ENCODE peak calls at places on chromosome 6, in seven cellular contexts. C is AG09319; E is NCI-H2107; F is Calu3; K is NCI-H1105; N is ureter; J is effector memory CD8-positive, alpha-beta T cell. R is an unnamed sample.

GRCh38 chr6:148747493-148748160 is 797 bp downstream of the UST start:
- DNase-seq in C (no peak), E (peak; percentile 22), F (peak; percentile 22), K (peak; percentile 35), N (peak; percentile 79), J (peak; percentile 64), R (peak; percentile 62)

GRCh38 chr6:41878961-41879405 is 16.2 kb downstream of the USP49 start:
- DNase-seq in C (peak; percentile 14), E (no peak), F (no peak), K (no peak), N (no peak), J (no peak), R (no peak)

GRCh38 chr6:130076512-130076911 is 58.1 kb downstream of the L3MBTL3 start:
- DNase-seq in C (no peak), E (no peak), F (no peak), K (no peak), N (no peak), J (no peak), R (no peak)

GRCh38 chr6:87875781-87876180 is 171.9 kb upstream of the SPACA1 start:
- DNase-seq in C (no peak), E (no peak), F (no peak), K (no peak), N (no peak), J (no peak), R (no peak)

GRCh38 chr6:108027594-108027993 is 46.9 kb downstream of the OSTM1 start:
- DNase-seq in C (no peak), E (no peak), F (peak; percentile 85), K (peak; percentile 8), N (peak; percentile 58), J (no peak), R (no peak)

GRCh38 chr6:7261030-7261841 is 51.8 kb downstream of the SSR1 start:
- DNase-seq in C (peak; percentile 43), E (peak; percentile 32), F (peak; percentile 83), K (peak; percentile 80), N (peak; percentile 85), J (no peak), R (no peak)

GRCh38 chr6:45832063-45832462 is 183.6 kb downstream of the CLIC5 start:
- DNase-seq in C (no peak), E (no peak), F (no peak), K (no peak), N (no peak), J (no peak), R (no peak)

GRCh38 chr6:130105996-130106704 is 87.8 kb downstream of the L3MBTL3 start:
- DNase-seq in C (no peak), E (no peak), F (no peak), K (no peak), N (no peak), J (no peak), R (no peak)

GRCh38 chr6:43096451-43097097 is 20.5 kb downstream of the PTK7 start:
- DNase-seq in C (peak; percentile 66), E (no peak), F (peak; percentile 82), K (no peak), N (peak; percentile 62), J (no peak), R (no peak)

GRCh38 chr6:25054469-25054868 is 118.7 kb upstream of the RIPOR2 start:
- DNase-seq in C (no peak), E (no peak), F (no peak), K (no peak), N (no peak), J (no peak), R (no peak)

GRCh38 chr6:40249935-40250334 is 315.7 kb upstream of the MOCS1 start:
- DNase-seq in C (no peak), E (no peak), F (no peak), K (no peak), N (no peak), J (no peak), R (no peak)

GRCh38 chr6:56954389-56955170 is at the start of gene BEND6:
- DNase-seq in C (peak; percentile 56), E (no peak), F (peak; percentile 53), K (peak; percentile 76), N (peak; percentile 47), J (no peak), R (no peak)

GRCh38 chr6:13339863-13340635 is 11.7 kb upstream of the TBC1D7 start:
- DNase-seq in C (no peak), E (no peak), F (no peak), K (no peak), N (no peak), J (no peak), R (no peak)

GRCh38 chr6:93575495-93575894 is 156.1 kb upstream of the EPHA7 start:
- DNase-seq in C (no peak), E (no peak), F (no peak), K (no peak), N (no peak), J (no peak), R (no peak)

GRCh38 chr6:501891-502601 is 110.5 kb downstream of the IRF4 start:
- DNase-seq in C (no peak), E (no peak), F (peak; percentile 4), K (no peak), N (no peak), J (peak; percentile 12), R (no peak)

GRCh38 chr6:42359021-42359420 is 92.7 kb downstream of the TRERF1 start:
- DNase-seq in C (no peak), E (no peak), F (no peak), K (no peak), N (no peak), J (no peak), R (no peak)

GRCh38 chr6:125346926-125347563 is 45.3 kb upstream of the HDDC2 start:
- DNase-seq in C (no peak), E (no peak), F (no peak), K (no peak), N (no peak), J (no peak), R (no peak)

GRCh38 chr6:100085162-100085431 is 91.1 kb upstream of the MCHR2 start:
- DNase-seq in C (no peak), E (no peak), F (no peak), K (no peak), N (no peak), J (no peak), R (no peak)

GRCh38 chr6:54717849-54718455 is 128.6 kb upstream of the FAM83B start:
- DNase-seq in C (no peak), E (no peak), F (peak; percentile 83), K (peak; percentile 73), N (peak; percentile 53), J (no peak), R (peak; percentile 6)

GRCh38 chr6:97094376-97094775 is 169.8 kb downstream of the KLHL32 start:
- DNase-seq in C (no peak), E (no peak), F (no peak), K (no peak), N (no peak), J (no peak), R (no peak)

GRCh38 chr6:170135461-170135820 is 155.4 kb downstream of the DLL1 start:
- DNase-seq in C (no peak), E (no peak), F (no peak), K (no peak), N (peak; percentile 23), J (no peak), R (no peak)

GRCh38 chr6:7671581-7671980 is 54.3 kb upstream of the BMP6 start:
- DNase-seq in C (peak; percentile 42), E (no peak), F (no peak), K (no peak), N (no peak), J (no peak), R (no peak)

GRCh38 chr6:25966707-25967106 is 4.1 kb downstream of the TRIM38 start:
- DNase-seq in C (no peak), E (no peak), F (no peak), K (no peak), N (no peak), J (no peak), R (no peak)

GRCh38 chr6:8086755-8087306 is 15.5 kb downstream of the EEF1E1 start:
- DNase-seq in C (no peak), E (no peak), F (no peak), K (no peak), N (no peak), J (no peak), R (no peak)

GRCh38 chr6:141313986-141314385 is 818.7 kb upstream of the GJE1 start:
- DNase-seq in C (no peak), E (no peak), F (no peak), K (no peak), N (no peak), J (no peak), R (no peak)

GRCh38 chr6:22153384-22154158 is 143.3 kb downstream of the PRL start:
- DNase-seq in C (no peak), E (no peak), F (no peak), K (no peak), N (no peak), J (no peak), R (no peak)

GRCh38 chr6:46637145-46637544 is 15.5 kb downstream of the CYP39A1 start:
- DNase-seq in C (peak; percentile 81), E (no peak), F (no peak), K (no peak), N (no peak), J (no peak), R (no peak)

GRCh38 chr6:158475344-158476302 is 84.3 kb upstream of the TMEM181 start:
- DNase-seq in C (no peak), E (peak; percentile 70), F (no peak), K (peak; percentile 98), N (no peak), J (no peak), R (no peak)

GRCh38 chr6:155115893-155116570 is 120.9 kb downstream of the TIAM2 start:
- DNase-seq in C (no peak), E (no peak), F (no peak), K (no peak), N (no peak), J (no peak), R (no peak)

GRCh38 chr6:126195625-126196236 is 144.2 kb upstream of the CENPW start:
- DNase-seq in C (no peak), E (no peak), F (no peak), K (no peak), N (no peak), J (no peak), R (no peak)

GRCh38 chr6:3852391-3852790 is 3.2 kb downstream of the FAM50B start:
- DNase-seq in C (no peak), E (no peak), F (no peak), K (no peak), N (no peak), J (no peak), R (no peak)

GRCh38 chr6:85402071-85402470 is 47.8 kb upstream of the NT5E start:
- DNase-seq in C (no peak), E (no peak), F (no peak), K (no peak), N (no peak), J (no peak), R (no peak)

GRCh38 chr6:77650098-77650663 is 2.7 kb upstream of the MEI4 start:
- DNase-seq in C (no peak), E (no peak), F (peak; percentile 64), K (peak; percentile 48), N (peak; percentile 43), J (no peak), R (no peak)

GRCh38 chr6:160978141-160978926 is 13.2 kb upstream of the MAP3K4 start:
- DNase-seq in C (no peak), E (no peak), F (no peak), K (no peak), N (no peak), J (no peak), R (no peak)

GRCh38 chr6:47133230-47134000 is 91.3 kb upstream of the ADGRF1 start:
- DNase-seq in C (no peak), E (no peak), F (no peak), K (no peak), N (no peak), J (no peak), R (no peak)

GRCh38 chr6:36542041-36542440 is 5.2 kb downstream of the STK38 start:
- DNase-seq in C (no peak), E (no peak), F (no peak), K (no peak), N (no peak), J (no peak), R (no peak)

GRCh38 chr6:32115623-32116022 is 6.5 kb upstream of the TNXB start:
- DNase-seq in C (no peak), E (no peak), F (no peak), K (no peak), N (no peak), J (no peak), R (no peak)